ENCODE peak calls at places on chromosomes 6 and 20, in seven cellular contexts. J is fibroblast of pulmonary artery; H is GM12865; L is esophagus squamous epithelium; A is CD14-positive monocyte; D is colonic mucosa; T is CD8-positive, alpha-beta T cell. U is an unnamed sample.

GRCh38 chr6:1940381-1940780 is 305.0 kb downstream of the GMDS start:
- DNase-seq in T (no peak), J (no peak), L (no peak), A (no peak), D (no peak), H (peak), U (no peak)

GRCh38 chr6:156024339-156024738 is 568.7 kb upstream of the NOX3 start:
- DNase-seq in A (no peak), L (no peak), J (no peak), T (no peak), D (no peak), H (no peak), U (no peak)

GRCh38 chr20:44231713-44232468 is 15.2 kb upstream of the GDAP1L1 start:
- DNase-seq in D (no peak), T (no peak), J (no peak), A (no peak), H (no peak), L (no peak), U (no peak)

GRCh38 chr6:13427346-13427745 is 60.1 kb downstream of the GFOD1 start:
- DNase-seq in T (no peak), L (no peak), H (peak), D (no peak), A (no peak), J (no peak), U (no peak)

GRCh38 chr6:108650781-108651180 is 90.1 kb downstream of the FOXO3 start:
- DNase-seq in A (no peak), L (no peak), D (no peak), H (peak), T (no peak), J (peak), U (peak)

GRCh38 chr20:35506872-35507638 is 22.4 kb downstream of the C20orf173 start:
- DNase-seq in H (peak), D (no peak), J (no peak), T (no peak), A (no peak), L (no peak), U (no peak)

GRCh38 chr20:54633903-54634302 is 158.5 kb downstream of the DOK5 start:
- DNase-seq in L (no peak), H (peak), J (no peak), A (no peak), T (no peak), D (no peak), U (no peak)

GRCh38 chr20:47445291-47445690 is 56.4 kb upstream of the NCOA3 start:
- DNase-seq in L (no peak), D (no peak), T (no peak), H (no peak), A (no peak), J (no peak), U (no peak)

GRCh38 chr6:161033667-161034066 is 42.1 kb downstream of the MAP3K4 start:
- DNase-seq in H (no peak), T (no peak), A (no peak), J (no peak), D (no peak), L (no peak), U (peak)

GRCh38 chr6:4707011-4707410 is 69.2 kb upstream of the CDYL start:
- DNase-seq in J (no peak), L (no peak), T (no peak), H (no peak), D (no peak), A (no peak), U (peak)

GRCh38 chr6:110898111-110898510 is 23.5 kb downstream of the AMD1 start:
- DNase-seq in D (no peak), A (no peak), L (no peak), H (no peak), T (no peak), J (no peak), U (no peak)

GRCh38 chr20:2693286-2693995 is 861 bp downstream of the EBF4 start:
- DNase-seq in A (no peak), D (no peak), T (peak), J (peak), L (no peak), H (no peak), U (no peak)

GRCh38 chr6:85435872-85436271 is 14.0 kb upstream of the NT5E start:
- DNase-seq in H (no peak), D (no peak), J (no peak), A (no peak), L (no peak), T (no peak), U (no peak)

GRCh38 chr6:128903715-128904114 is 20.8 kb downstream of the LAMA2 start:
- DNase-seq in L (no peak), J (no peak), H (no peak), A (no peak), D (no peak), T (no peak), U (no peak)

GRCh38 chr20:34088305-34088870 is 23.7 kb downstream of the EIF2S2 start:
- DNase-seq in H (no peak), A (no peak), T (no peak), J (no peak), L (no peak), D (no peak), U (no peak)

GRCh38 chr6:13241364-13241763 is 87.0 kb downstream of the TBC1D7 start:
- DNase-seq in L (no peak), T (no peak), A (no peak), J (no peak), H (no peak), D (no peak), U (no peak)

GRCh38 chr6:13485923-13486557 is 1.4 kb downstream of the GFOD1 start:
- DNase-seq in A (no peak), T (peak), D (peak), L (no peak), H (peak), J (peak), U (peak)

GRCh38 chr6:3648724-3649123 is 102.8 kb downstream of the PXDC1 start:
- DNase-seq in A (no peak), L (no peak), T (no peak), H (no peak), D (no peak), J (no peak), U (no peak)

GRCh38 chr6:166490671-166491500 is 95.6 kb downstream of the RAMACL start:
- DNase-seq in A (no peak), D (peak), J (peak), H (no peak), L (no peak), T (no peak), U (peak)

GRCh38 chr6:30493643-30494250 is 4.4 kb downstream of the HLA-E start:
- DNase-seq in L (no peak), A (no peak), H (peak), T (peak), J (no peak), D (no peak), U (no peak)

GRCh38 chr6:30112402-30113376 is at the start of gene TRIM31:
- DNase-seq in T (no peak), D (peak), A (no peak), J (no peak), L (no peak), H (peak), U (no peak)

GRCh38 chr20:15673206-15673605 is 900.0 kb downstream of the KIF16B start:
- DNase-seq in H (no peak), L (no peak), T (no peak), D (no peak), A (no peak), J (peak), U (peak)

GRCh38 chr6:33272358-33273128 is 668 bp downstream of the RPS18 start:
- DNase-seq in J (no peak), H (no peak), A (no peak), L (no peak), T (no peak), D (no peak), U (no peak)

GRCh38 chr6:33273924-33274902 is 2.3 kb downstream of the RPS18 start:
- DNase-seq in A (no peak), D (no peak), T (no peak), H (no peak), L (no peak), J (no peak), U (no peak)

GRCh38 chr6:33271608-33272357 is at the start of the genes RPS18 and VPS52:
- DNase-seq in A (peak), H (peak), L (peak), J (peak), T (peak), D (peak), U (peak)

GRCh38 chr6:33273129-33273923 is 1.5 kb downstream of the RPS18 start:
- DNase-seq in D (no peak), A (no peak), T (no peak), H (no peak), L (no peak), J (no peak), U (no peak)

GRCh38 chr6:33271098-33271607 is 523 bp downstream of the VPS52 start:
- DNase-seq in A (no peak), J (peak), T (no peak), L (no peak), H (no peak), D (peak), U (no peak)
- TF ChIP-seq CTCF in A (no peak), J (no peak), T (no peak), L (no peak), H (no peak), D (no peak), U (no peak)

GRCh38 chr6:42177514-42178364 is 4.6 kb downstream of the GUCA1A start:
- DNase-seq in A (no peak), L (no peak), D (no peak), H (no peak), J (no peak), T (peak), U (no peak)

GRCh38 chr6:42182101-42182500 is 8.9 kb downstream of the GUCA1A start:
- DNase-seq in J (no peak), D (peak), T (no peak), A (no peak), H (no peak), L (no peak), U (no peak)

GRCh38 chr6:42176981-42177380 is 3.8 kb downstream of the GUCA1A start:
- DNase-seq in A (no peak), T (no peak), J (no peak), L (no peak), D (no peak), H (no peak), U (no peak)

GRCh38 chr6:42179956-42180335 is 6.8 kb downstream of the GUCA1A start:
- DNase-seq in L (no peak), H (no peak), T (no peak), A (no peak), D (no peak), J (no peak), U (no peak)

DNA sequence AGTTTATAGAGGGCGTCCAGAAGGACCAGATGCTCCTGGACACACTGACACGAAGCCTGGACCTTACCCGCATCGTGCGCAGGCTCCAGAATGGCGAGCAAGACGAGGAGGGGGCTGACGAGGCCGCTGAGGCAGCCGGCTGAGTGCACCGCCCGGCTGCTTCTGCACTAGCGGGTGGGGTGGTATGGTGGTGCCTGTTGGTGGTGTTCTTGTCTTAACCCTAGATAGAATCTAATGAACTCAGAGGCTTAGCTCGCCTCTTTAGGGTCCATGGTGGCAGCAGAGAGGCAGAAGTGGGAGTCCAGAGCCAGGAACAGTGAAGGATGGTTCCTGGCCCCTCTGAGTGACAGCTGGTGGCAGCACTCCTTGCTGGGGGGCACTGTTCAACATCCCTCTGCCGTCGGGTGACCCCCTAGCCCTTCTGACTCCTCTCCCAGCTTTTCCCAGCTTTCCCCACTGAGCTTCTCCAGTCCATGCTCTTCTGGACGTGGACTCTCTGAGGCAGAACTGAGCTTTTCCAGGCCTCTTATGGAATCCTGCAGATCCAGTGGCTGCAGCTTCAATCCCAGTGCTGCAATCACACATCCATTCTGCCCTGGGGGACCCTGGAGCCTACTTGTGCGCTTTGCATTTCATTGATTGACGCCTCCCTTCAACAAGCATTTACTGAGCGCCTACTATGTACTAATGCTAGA is 6.2 kb downstream of the GUCA1A start:
- DNase-seq in L (no peak), A (no peak), D (no peak), T (no peak), J (no peak), H (no peak), U (no peak)
- TF ChIP-seq CTCF in L (no peak), A (no peak), D (no peak), T (no peak), J (no peak), H (no peak), U (no peak)

DNA sequence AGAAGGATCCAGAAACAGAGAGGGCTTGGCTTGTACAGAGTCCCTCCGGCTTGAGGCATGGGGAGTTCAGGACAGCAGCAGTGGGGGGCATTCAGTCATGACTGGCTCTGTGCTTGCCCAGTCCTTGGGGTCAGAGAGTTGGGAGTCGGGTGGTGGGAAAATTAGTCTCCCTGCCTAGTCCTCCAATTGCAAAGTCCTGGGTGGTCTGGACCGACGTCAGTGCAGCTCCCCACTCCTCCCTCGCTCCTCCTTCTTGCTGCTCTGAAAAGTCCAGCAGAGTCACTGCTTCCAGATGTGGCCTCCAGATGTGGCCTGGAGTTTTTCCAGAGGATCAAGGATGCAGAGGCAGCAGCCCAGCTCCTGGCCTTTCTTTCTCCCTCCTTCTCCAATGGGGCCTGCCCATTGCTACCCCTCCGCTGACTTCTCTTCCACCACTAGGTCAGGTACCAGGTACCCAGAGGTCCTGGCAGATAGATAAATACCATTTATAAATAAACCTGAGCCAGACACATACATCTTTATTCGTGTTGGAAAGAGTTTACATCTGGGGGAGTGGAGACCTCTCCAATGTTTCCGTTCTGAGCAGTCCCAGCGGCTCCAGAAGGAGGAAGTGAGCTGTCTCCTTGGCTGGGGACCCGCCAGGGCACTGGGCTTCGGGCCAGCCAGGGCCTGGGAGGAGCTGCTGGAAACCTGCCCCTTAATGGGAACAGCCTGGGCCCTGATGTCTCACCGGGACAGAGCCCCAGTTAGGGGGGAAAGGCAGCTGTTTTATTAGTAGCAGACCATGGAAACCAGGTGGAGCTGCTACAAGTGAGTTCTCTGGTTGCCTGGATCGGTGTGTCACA is 49.0 kb upstream of the RNF24 start:
- DNase-seq in J (peak), D (peak), A (peak), H (no peak), T (no peak), L (no peak), U (peak)
- TF ChIP-seq CTCF in J (no peak), D (no peak), A (no peak), H (no peak), T (no peak), L (no peak), U (no peak)

GRCh38 chr6:131782764-131783163 is 25.1 kb upstream of the ENPP1 start:
- DNase-seq in A (no peak), D (peak), L (no peak), T (no peak), H (no peak), J (no peak), U (peak)
- TF ChIP-seq CTCF in A (no peak), D (peak), L (no peak), T (no peak), H (no peak), J (no peak), U (no peak)

DNA sequence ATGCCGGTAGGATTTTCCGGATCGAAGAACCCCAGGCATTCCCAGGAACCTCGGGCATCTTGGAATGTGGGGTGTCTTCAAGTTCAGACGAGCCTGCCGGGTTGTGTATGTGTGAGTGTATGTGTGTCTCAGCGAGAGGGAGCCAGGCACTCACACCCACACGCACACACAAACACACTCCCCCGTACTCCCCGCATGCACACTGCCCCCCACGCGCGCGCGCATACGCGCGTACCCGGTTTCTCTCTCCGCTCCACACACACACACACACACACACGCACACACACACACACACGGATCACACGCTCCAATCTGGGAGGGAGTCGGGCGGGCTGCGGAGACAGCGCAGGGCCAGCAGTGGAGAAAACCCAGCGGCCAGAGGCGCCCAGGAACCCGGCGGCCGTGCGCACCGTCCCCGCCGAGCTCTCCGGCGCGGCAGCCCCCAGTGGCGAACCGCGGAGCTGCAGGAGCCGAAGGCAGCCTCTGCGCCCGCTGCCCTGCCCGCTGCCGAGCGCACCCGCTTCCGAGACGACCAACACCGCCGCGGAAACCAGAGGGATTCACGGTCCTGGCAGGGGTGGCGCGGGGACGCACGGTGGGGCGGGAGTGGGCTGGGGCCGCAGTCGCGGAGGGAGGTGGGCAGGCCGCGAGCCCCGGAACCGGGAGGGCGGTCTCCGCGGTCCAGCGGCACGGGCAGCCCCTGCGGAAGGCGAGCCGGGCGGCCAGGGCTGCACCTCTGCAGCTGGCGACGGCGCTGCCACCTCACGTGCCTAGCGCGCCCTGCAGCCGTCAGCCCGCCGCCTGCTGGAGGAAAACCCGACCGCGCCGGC is at the start of gene LRFN2:
- DNase-seq in H (peak), J (peak), L (no peak), T (peak), A (no peak), D (peak), U (peak)
- TF ChIP-seq CTCF in H (peak), J (peak), L (peak), T (peak), A (peak), D (peak), U (peak)

DNA sequence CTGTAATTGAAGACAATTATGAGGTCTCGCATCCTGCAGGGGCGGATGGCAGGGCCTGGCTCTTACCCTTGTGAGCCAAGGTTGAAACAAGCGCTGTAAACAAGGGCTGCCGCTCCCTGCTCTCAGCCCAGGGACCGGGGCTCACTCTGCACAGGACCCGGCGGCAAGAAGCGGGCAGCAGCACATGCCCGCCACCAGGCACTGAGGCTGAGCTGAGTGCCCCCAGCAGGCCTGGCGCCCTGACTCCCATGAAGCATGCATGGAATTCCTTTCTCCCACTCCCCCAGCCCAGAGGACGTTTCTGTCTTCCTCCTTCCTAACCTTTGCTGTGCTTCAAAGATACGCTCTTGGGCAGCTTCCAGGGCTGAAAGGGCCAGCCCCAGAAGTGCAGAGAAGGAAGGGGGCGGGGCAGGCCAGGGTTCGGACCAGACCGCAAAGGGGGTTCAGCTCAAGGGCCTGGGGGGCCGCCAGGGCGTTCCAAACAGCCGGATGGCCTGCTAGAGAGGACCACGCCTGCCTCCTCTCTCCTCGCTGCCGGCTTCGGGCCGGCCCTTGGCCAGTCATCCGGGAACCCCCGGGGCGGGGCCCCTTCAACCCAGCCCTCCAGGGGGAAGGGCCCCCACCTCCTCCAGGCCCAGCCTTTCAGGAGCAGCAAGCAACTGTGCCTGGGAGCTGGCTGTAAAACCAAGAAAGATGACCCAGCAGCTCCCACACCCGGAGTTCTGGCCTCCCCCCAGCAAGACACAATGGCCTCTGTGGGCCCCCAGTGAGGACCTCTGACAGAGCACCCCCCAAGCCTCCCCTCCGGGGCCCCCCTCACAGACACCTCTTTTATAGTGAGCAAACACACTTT is 109.9 kb downstream of the NOL4L start:
- DNase-seq in A (peak), H (peak), T (no peak), D (peak), J (peak), L (no peak), U (peak)
- TF ChIP-seq CTCF in A (no peak), H (no peak), T (no peak), D (no peak), J (no peak), L (no peak), U (no peak)

GRCh38 chr6:170464080-170464479 is 89.0 kb downstream of the PSMB1 start:
- DNase-seq in T (no peak), L (no peak), H (no peak), D (no peak), A (no peak), J (no peak), U (no peak)
- TF ChIP-seq CTCF in T (no peak), L (no peak), H (no peak), D (no peak), A (no peak), J (no peak), U (no peak)

GRCh38 chr20:64036346-64037198 is 590 bp downstream of the C20orf204 start:
- DNase-seq in L (no peak), A (no peak), H (peak), D (no peak), J (no peak), T (no peak), U (no peak)

GRCh38 chr20:64038579-64039292 is 2.8 kb downstream of the C20orf204 start:
- DNase-seq in A (no peak), J (peak), H (peak), D (peak), L (no peak), T (peak), U (peak)

GRCh38 chr20:64038252-64038578 is 2.2 kb downstream of the C20orf204 start:
- DNase-seq in T (no peak), A (no peak), L (no peak), D (no peak), H (peak), J (no peak), U (no peak)

GRCh38 chr20:64037199-64037497 is 1.2 kb downstream of the C20orf204 start:
- DNase-seq in L (no peak), A (no peak), T (no peak), D (no peak), H (no peak), J (no peak), U (no peak)

GRCh38 chr20:64037498-64038213 is 1.7 kb downstream of the C20orf204 start:
- DNase-seq in J (no peak), H (peak), T (no peak), D (no peak), L (no peak), A (no peak), U (no peak)
- TF ChIP-seq CTCF in J (no peak), H (no peak), T (no peak), D (no peak), L (no peak), A (no peak), U (no peak)

U was measured in MCF 10A.